ENCODE peak calls at places on chromosome 5, in five cellular contexts. C, U, T, A and G are unnamed samples.

GRCh38 chr5:96843140-96843539 is 33.2 kb upstream of the ERAP2 start:
- DNase-seq in C (no peak), U (no peak), T (no peak), A (no peak), G (no peak)

GRCh38 chr5:154714271-154714986 is 40.7 kb upstream of the LARP1 start:
- DNase-seq in C (no peak), U (peak), T (no peak), A (peak), G (no peak)

GRCh38 chr5:111706345-111706744 is 50.6 kb downstream of the NREP start:
- DNase-seq in C (no peak), U (no peak), T (no peak), A (no peak), G (no peak)

GRCh38 chr5:123681061-123681460 is 169.1 kb downstream of the CSNK1G3 start:
- DNase-seq in C (no peak), U (peak), T (no peak), A (no peak), G (no peak)

GRCh38 chr5:110414360-110414759 is 312.1 kb downstream of the TMEM232 start:
- DNase-seq in C (no peak), U (peak), T (no peak), A (peak), G (no peak)

GRCh38 chr5:159156839-159157238 is 52.5 kb downstream of the RNF145 start:
- DNase-seq in C (no peak), U (peak), T (peak), A (peak), G (no peak)

GRCh38 chr5:170739446-170739845 is 44.1 kb upstream of the GABRP start:
- DNase-seq in C (peak), U (no peak), T (no peak), A (no peak), G (peak)

GRCh38 chr5:6745706-6746217 is 32.5 kb downstream of the TENT4A start:
- DNase-seq in C (no peak), U (peak), T (no peak), A (peak), G (no peak)

GRCh38 chr5:76388236-76388635 is 14.8 kb upstream of the IQGAP2 start:
- DNase-seq in C (no peak), U (no peak), T (no peak), A (peak), G (no peak)

GRCh38 chr5:108900668-108901067 is 153.0 kb downstream of the FER start:
- DNase-seq in C (no peak), U (peak), T (no peak), A (no peak), G (no peak)

GRCh38 chr5:120516799-120517198 is 52.7 kb downstream of the PRR16 start:
- DNase-seq in C (no peak), U (no peak), T (no peak), A (peak), G (no peak)

GRCh38 chr5:126519637-126520592 is 75.1 kb downstream of the ALDH7A1 start:
- DNase-seq in C (peak), U (peak), T (no peak), A (no peak), G (no peak)

GRCh38 chr5:60738461-60738860 is 38.5 kb upstream of the DEPDC1B start:
- DNase-seq in C (no peak), U (no peak), T (no peak), A (no peak), G (no peak)

GRCh38 chr5:135721548-135722090 is 112.8 kb upstream of the SLC25A48 start:
- DNase-seq in C (no peak), U (no peak), T (no peak), A (no peak), G (no peak)

GRCh38 chr5:38725419-38725865 is 120.4 kb upstream of the OSMR start:
- DNase-seq in C (no peak), U (no peak), T (peak), A (no peak), G (no peak)

GRCh38 chr5:178545156-178545555 is 45.0 kb downstream of the COL23A1 start:
- DNase-seq in C (no peak), U (no peak), T (peak), A (no peak), G (no peak)

GRCh38 chr5:83345423-83345822 is 126.1 kb upstream of the VCAN start:
- DNase-seq in C (no peak), U (no peak), T (no peak), A (no peak), G (no peak)

GRCh38 chr5:71976449-71976848 is 130.8 kb upstream of the MAP1B start:
- DNase-seq in C (no peak), U (no peak), T (no peak), A (no peak), G (no peak)

GRCh38 chr5:92641031-92641962 is 939.7 kb downstream of the NR2F1-AS1 start:
- DNase-seq in C (no peak), U (peak), T (no peak), A (no peak), G (no peak)

GRCh38 chr5:41527201-41527779 is 16.9 kb upstream of the PLCXD3 start:
- DNase-seq in C (no peak), U (no peak), T (no peak), A (peak), G (no peak)

GRCh38 chr5:174453690-174454089 is 270.7 kb upstream of the MSX2 start:
- DNase-seq in C (no peak), U (no peak), T (no peak), A (peak), G (no peak)

GRCh38 chr5:52817818-52818217 is 30.1 kb downstream of the ITGA1 start:
- DNase-seq in C (no peak), U (no peak), T (no peak), A (no peak), G (no peak)

GRCh38 chr5:52824827-52825226 is 37.1 kb downstream of the ITGA1 start:
- DNase-seq in C (no peak), U (no peak), T (no peak), A (no peak), G (no peak)

GRCh38 chr5:52825826-52826225 is 38.1 kb downstream of the ITGA1 start:
- DNase-seq in C (no peak), U (no peak), T (no peak), A (no peak), G (no peak)

GRCh38 chr5:52818360-52818759 is 30.6 kb downstream of the ITGA1 start:
- DNase-seq in C (no peak), U (no peak), T (no peak), A (no peak), G (no peak)

GRCh38 chr5:52822437-52822836 is 34.7 kb downstream of the ITGA1 start:
- DNase-seq in C (no peak), U (no peak), T (no peak), A (no peak), G (no peak)
- H2BK12ac ChIP-seq in C (no peak), U (no peak), T (no peak), A (no peak), G (no peak)

DNA sequence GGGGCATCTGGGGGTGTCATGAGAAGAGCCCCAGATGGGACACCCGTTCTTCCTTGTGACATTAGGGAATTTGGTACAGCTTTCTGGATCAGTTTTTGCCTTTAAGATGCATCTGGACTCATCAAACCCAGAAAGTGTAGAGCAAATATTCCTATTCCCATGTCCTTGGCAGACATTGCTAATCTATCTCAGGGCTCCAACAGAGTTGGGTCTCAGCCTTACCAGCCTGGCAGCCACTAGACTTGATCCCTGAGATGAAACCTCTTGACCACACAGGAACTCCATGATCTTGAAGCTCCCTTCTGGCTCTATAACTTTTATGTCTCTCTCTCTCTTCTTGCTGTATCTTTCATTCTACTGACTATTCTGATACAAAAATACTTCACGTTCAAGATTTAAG is 35.7 kb downstream of the ERGIC1 start:
- DNase-seq in C (no peak), U (no peak), T (no peak), A (no peak), G (no peak)
- H4K8ac ChIP-seq in C (no peak), U (peak), T (no peak), A (no peak), G (no peak)

GRCh38 chr5:122369416-122369815 is 57.4 kb downstream of the SNCAIP start:
- DNase-seq in C (no peak), U (no peak), T (no peak), A (no peak), G (no peak)

GRCh38 chr5:122368845-122369244 is 56.8 kb downstream of the SNCAIP start:
- DNase-seq in C (no peak), U (no peak), T (no peak), A (no peak), G (no peak)

GRCh38 chr5:122366501-122366900 is 54.5 kb downstream of the SNCAIP start:
- DNase-seq in C (no peak), U (no peak), T (no peak), A (peak), G (no peak)

GRCh38 chr5:122363623-122364022 is 51.6 kb downstream of the SNCAIP start:
- DNase-seq in C (no peak), U (no peak), T (no peak), A (no peak), G (no peak)

GRCh38 chr5:122367445-122367844 is 55.4 kb downstream of the SNCAIP start:
- DNase-seq in C (no peak), U (no peak), T (no peak), A (no peak), G (no peak)
- H2BK12ac ChIP-seq in C (no peak), U (no peak), T (no peak), A (no peak), G (no peak)

GRCh38 chr5:149381986-149382338 is 2.9 kb upstream of the IL17B start:
- DNase-seq in C (peak), U (peak), T (peak), A (peak), G (peak)

GRCh38 chr5:149380466-149381121 is 1.5 kb upstream of the IL17B start:
- DNase-seq in C (no peak), U (no peak), T (no peak), A (no peak), G (no peak)

GRCh38 chr5:149382517-149383220 is 3.6 kb upstream of the IL17B start:
- DNase-seq in C (no peak), U (no peak), T (no peak), A (peak), G (no peak)

GRCh38 chr5:149379807-149380374 is 799 bp upstream of the IL17B start:
- DNase-seq in C (no peak), U (no peak), T (no peak), A (no peak), G (no peak)

GRCh38 chr5:149381261-149381985 is 2.3 kb upstream of the IL17B start:
- DNase-seq in C (no peak), U (no peak), T (no peak), A (no peak), G (no peak)
- H4K8ac ChIP-seq in C (peak), U (peak), T (no peak), A (peak), G (no peak)

GRCh38 chr5:125061726-125062125 is 315.3 kb upstream of the ZNF608 start:
- DNase-seq in C (no peak), U (no peak), T (no peak), A (no peak), G (no peak)
- H2BK12ac ChIP-seq in C (no peak), U (no peak), T (no peak), A (no peak), G (no peak)

GRCh38 chr5:141384471-141385267 is 2.1 kb downstream of the PCDHGA7 start:
- DNase-seq in C (no peak), U (no peak), T (no peak), A (no peak), G (no peak)

GRCh38 chr5:141383345-141383744 is 803 bp downstream of the PCDHGA7 start:
- DNase-seq in C (no peak), U (no peak), T (no peak), A (no peak), G (no peak)

GRCh38 chr5:141388661-141389060 is 1.2 kb downstream of the PCDHGB4 start:
- DNase-seq in C (no peak), U (no peak), T (no peak), A (no peak), G (no peak)

GRCh38 chr5:141382469-141383294 is at the start of gene PCDHGA7:
- DNase-seq in C (no peak), U (no peak), T (no peak), A (peak), G (no peak)
- H4K8ac ChIP-seq in C (no peak), U (no peak), T (no peak), A (no peak), G (no peak)

GRCh38 chr5:137287564-137287963 is 211.6 kb downstream of the SPOCK1 start:
- DNase-seq in C (no peak), U (no peak), T (no peak), A (no peak), G (no peak)
- H2BK12ac ChIP-seq in C (no peak), U (no peak), T (no peak), A (no peak), G (no peak)

DNA sequence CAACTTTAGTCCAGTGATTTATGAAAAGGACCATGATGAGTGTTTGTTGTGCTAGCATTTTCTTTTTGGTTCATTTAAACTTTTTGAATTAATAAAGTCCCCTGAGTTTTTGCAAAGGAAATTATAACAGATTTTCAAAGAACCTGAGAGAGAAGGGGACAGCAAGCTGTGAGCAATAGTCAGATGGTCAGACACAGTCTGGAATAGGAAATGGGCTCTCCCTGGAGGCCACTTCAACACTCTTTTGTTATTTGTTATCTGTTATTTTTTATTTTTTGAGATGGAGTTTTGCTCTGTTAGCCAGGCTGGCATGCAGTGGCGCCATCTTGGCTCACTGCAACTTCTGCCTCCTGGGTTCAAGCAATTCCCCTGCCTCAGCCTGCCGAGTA is 171.1 kb downstream of the ARHGEF28 start:
- DNase-seq in C (no peak), U (no peak), T (no peak), A (no peak), G (no peak)
- H4K8ac ChIP-seq in C (no peak), U (peak), T (no peak), A (no peak), G (no peak)

GRCh38 chr5:10708189-10708944 is 52.7 kb downstream of the DAP start:
- DNase-seq in C (no peak), U (no peak), T (no peak), A (no peak), G (no peak)

GRCh38 chr5:10709409-10709808 is 51.6 kb downstream of the DAP start:
- DNase-seq in C (no peak), U (no peak), T (no peak), A (no peak), G (no peak)

GRCh38 chr5:10706326-10706725 is 54.7 kb downstream of the DAP start:
- DNase-seq in C (no peak), U (no peak), T (no peak), A (peak), G (no peak)

GRCh38 chr5:10705736-10706135 is 55.3 kb downstream of the DAP start:
- DNase-seq in C (no peak), U (no peak), T (no peak), A (peak), G (no peak)

DNA sequence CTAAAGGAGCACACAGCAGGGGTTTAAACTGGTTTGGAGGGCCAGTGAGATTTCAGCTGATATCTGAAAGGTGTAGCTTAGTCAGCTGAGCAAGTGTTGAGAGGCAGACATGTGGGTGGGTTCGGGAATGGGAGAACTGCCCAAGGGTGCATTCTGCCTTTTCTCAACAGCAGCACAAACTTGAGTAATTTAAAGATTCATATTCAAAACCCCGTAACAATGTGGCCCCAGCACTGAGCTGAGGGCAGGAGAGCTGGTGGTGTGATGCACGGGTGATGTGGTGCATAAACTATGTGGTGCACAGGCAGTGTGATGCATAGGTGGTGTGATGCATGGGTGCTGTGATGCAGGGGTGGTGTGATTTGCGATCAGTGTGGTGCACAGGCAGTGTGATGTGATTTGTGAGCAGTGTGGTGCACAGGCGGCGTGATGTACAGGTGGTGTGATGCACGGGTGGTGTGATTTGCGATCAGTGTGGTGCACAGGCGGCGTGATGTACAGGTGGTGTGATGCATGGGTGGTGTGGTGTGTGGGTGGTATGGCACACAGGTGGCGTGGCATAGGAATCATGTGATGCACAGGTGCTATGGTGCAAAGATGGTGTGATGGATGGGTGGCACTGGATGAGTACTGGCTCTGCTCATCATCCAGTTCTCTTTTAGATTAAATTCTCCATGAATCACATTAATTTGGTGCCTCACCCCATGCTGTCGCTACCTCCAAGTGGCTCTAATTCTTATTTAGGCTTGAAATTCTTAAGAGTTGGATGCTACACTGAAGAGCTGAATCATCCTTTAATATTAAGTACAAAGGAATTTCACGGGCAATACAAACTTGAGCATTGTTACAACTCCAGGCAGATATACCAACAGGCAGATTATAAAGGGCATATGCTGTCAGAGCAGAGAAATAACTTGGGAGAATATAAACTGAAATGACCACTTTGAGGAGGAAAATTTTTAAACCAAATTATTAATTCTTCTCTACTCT is 53.5 kb downstream of the DAP start:
- DNase-seq in C (no peak), U (no peak), T (no peak), A (peak), G (no peak)
- H2BK12ac ChIP-seq in C (peak), U (no peak), T (no peak), A (no peak), G (no peak)

GRCh38 chr5:142474426-142474825 is 149.6 kb upstream of the SPRY4 start:
- DNase-seq in C (no peak), U (peak), T (no peak), A (peak), G (no peak)
- H4K8ac ChIP-seq in C (no peak), U (no peak), T (no peak), A (no peak), G (no peak)